ENCODE peak calls at places on chromosome 22, in ten cellular contexts. R is iris pigment epithelial cell; V is fibroblast of mammary gland; N is non-pigmented ciliary epithelial cell; K is posterior vena cava; X is CD4-positive, alpha-beta memory T cell; U is activated CD4-positive, alpha-beta T cell treated with anti-CD3 and anti-CD28 coated beads, Interleukin-2, amount 10 ng/mL, durations not matched to agents 7 days and 5 days; I is mucosa of descending colon; S is posterior cingulate gyrus; B is type B pancreatic cell. L is an unnamed sample.

GRCh38 chr22:35684732-35685131 is 32.9 kb upstream of the APOL5 start:
- DNase-seq in R (no peak), V (no peak), N (no peak), K (no peak), X (no peak), U (no peak), I (no peak), S (no peak), B (no peak), L (no peak)

GRCh38 chr22:50599816-50600454 is 658 bp upstream of the MAPK8IP2 start:
- DNase-seq in R (peak), V (no peak), N (no peak), K (peak), X (peak), U (peak), I (peak), S (no peak), B (no peak), L (no peak)

GRCh38 chr22:38228873-38229740 is 27.3 kb downstream of the MAFF start:
- DNase-seq in R (peak), V (peak), N (no peak), K (no peak), X (no peak), U (no peak), I (peak), S (no peak), B (no peak), L (no peak)

GRCh38 chr22:29214232-29214631 is 8.5 kb downstream of the EMID1 start:
- DNase-seq in R (no peak), V (no peak), N (no peak), K (no peak), X (no peak), U (no peak), I (no peak), S (no peak), B (no peak), L (no peak)

GRCh38 chr22:17828502-17829080 is 54.3 kb upstream of the BID start:
- DNase-seq in R (no peak), V (no peak), N (no peak), K (no peak), X (no peak), U (no peak), I (no peak), S (no peak), B (no peak), L (no peak)

GRCh38 chr22:49896201-49896600 is 22.0 kb downstream of the ALG12 start:
- DNase-seq in R (no peak), V (no peak), N (no peak), K (peak), X (no peak), U (no peak), I (no peak), S (no peak), B (no peak), L (no peak)

GRCh38 chr22:43228330-43228729 is 41.4 kb upstream of the TTLL12 start:
- DNase-seq in R (peak), V (peak), N (no peak), K (no peak), X (no peak), U (peak), I (peak), S (no peak), B (no peak), L (no peak)

GRCh38 chr22:30340911-30341685 is 14.4 kb upstream of the TBC1D10A start:
- DNase-seq in R (no peak), V (no peak), N (no peak), K (no peak), X (no peak), U (no peak), I (no peak), S (peak), B (no peak), L (no peak)

GRCh38 chr22:20429254-20430100 is 8.1 kb downstream of the SCARF2 start:
- DNase-seq in R (no peak), V (no peak), N (no peak), K (peak), X (peak), U (peak), I (peak), S (no peak), B (no peak), L (no peak)

GRCh38 chr22:41787331-41787730 is 13.1 kb upstream of the CCDC134 start:
- DNase-seq in R (no peak), V (no peak), N (no peak), K (no peak), X (no peak), U (no peak), I (no peak), S (no peak), B (no peak), L (no peak)

GRCh38 chr22:31212783-31213626 is 907 bp downstream of the LIMK2 start:
- DNase-seq in R (no peak), V (no peak), N (no peak), K (no peak), X (no peak), U (no peak), I (no peak), S (no peak), B (no peak), L (no peak)

GRCh38 chr22:39920134-39920743 is 19.4 kb downstream of the GRAP2 start:
- DNase-seq in R (no peak), V (no peak), N (no peak), K (no peak), X (no peak), U (peak), I (no peak), S (no peak), B (no peak), L (no peak)

GRCh38 chr22:31567702-31568101 is 71.4 kb downstream of the SFI1 start:
- DNase-seq in R (no peak), V (no peak), N (no peak), K (no peak), X (no peak), U (no peak), I (no peak), S (no peak), B (no peak), L (no peak)

GRCh38 chr22:35766654-35767580 is 49.2 kb downstream of the APOL5 start:
- DNase-seq in R (no peak), V (peak), N (no peak), K (no peak), X (no peak), U (no peak), I (no peak), S (no peak), B (no peak), L (peak)

GRCh38 chr22:44091021-44091721 is 67.1 kb downstream of the PARVB start:
- DNase-seq in R (peak), V (peak), N (no peak), K (no peak), X (peak), U (peak), I (no peak), S (no peak), B (no peak), L (no peak)

GRCh38 chr22:29325785-29326315 is 10.4 kb upstream of the RASL10A start:
- DNase-seq in R (no peak), V (no peak), N (no peak), K (no peak), X (no peak), U (no peak), I (no peak), S (no peak), B (no peak), L (no peak)

GRCh38 chr22:48758021-48758561 is 1069.6 kb downstream of the BRD1 start:
- DNase-seq in R (no peak), V (no peak), N (no peak), K (peak), X (no peak), U (no peak), I (no peak), S (no peak), B (peak), L (no peak)

GRCh38 chr22:28873183-28873964 is 10.0 kb upstream of the ZNRF3 start:
- DNase-seq in R (no peak), V (no peak), N (no peak), K (no peak), X (no peak), U (no peak), I (no peak), S (no peak), B (no peak), L (no peak)

GRCh38 chr22:36430863-36431262 is 43.1 kb upstream of the MYH9 start:
- DNase-seq in R (peak), V (peak), N (no peak), K (no peak), X (no peak), U (no peak), I (no peak), S (no peak), B (no peak), L (no peak)

GRCh38 chr22:19041403-19042074 is 80.7 kb downstream of the DGCR2 start:
- DNase-seq in R (no peak), V (no peak), N (no peak), K (peak), X (no peak), U (no peak), I (no peak), S (no peak), B (no peak), L (no peak)

GRCh38 chr22:22588485-22589164 is 29.6 kb upstream of the PRAME start:
- DNase-seq in R (no peak), V (no peak), N (no peak), K (no peak), X (no peak), U (no peak), I (no peak), S (no peak), B (no peak), L (no peak)